ENCODE peak calls at places on chromosomes 7 and 10, in seven cellular contexts. E, F, O, J, A, I and U are unnamed samples.

GRCh38 chr10:10994360-10994759 is 23.3 kb upstream of the CELF2 start:
- DNase-seq in E (no peak), F (no peak), O (no peak), J (no peak), A (no peak), I (no peak), U (no peak)

GRCh38 chr7:134547738-134548054 is 1.2 kb upstream of the AKR1B15 start:
- DNase-seq in E (peak; percentile 60), F (no peak), O (no peak), J (no peak), A (peak; percentile 68), I (peak; percentile 68), U (no peak)

GRCh38 chr10:95312986-95313495 is 22.2 kb upstream of the PDLIM1 start:
- DNase-seq in E (no peak), F (no peak), O (no peak), J (peak; percentile 81), A (no peak), I (no peak), U (no peak)

GRCh38 chr7:159271795-159272194 is 127.1 kb upstream of the VIPR2 start:
- DNase-seq in E (no peak), F (no peak), O (no peak), J (no peak), A (no peak), I (no peak), U (no peak)

GRCh38 chr7:17176633-17177032 is 121.8 kb upstream of the AHR start:
- DNase-seq in E (no peak), F (no peak), O (no peak), J (no peak), A (no peak), I (no peak), U (no peak)

GRCh38 chr7:88317422-88317821 is 10.7 kb upstream of the STEAP4 start:
- DNase-seq in E (no peak), F (no peak), O (no peak), J (no peak), A (no peak), I (no peak), U (no peak)

GRCh38 chr7:11188529-11189310 is 215.0 kb downstream of the PHF14 start:
- DNase-seq in E (no peak), F (no peak), O (no peak), J (no peak), A (no peak), I (no peak), U (no peak)

GRCh38 chr7:34747176-34747781 is 89.3 kb downstream of the NPSR1 start:
- DNase-seq in E (no peak), F (no peak), O (no peak), J (no peak), A (no peak), I (no peak), U (no peak)

GRCh38 chr10:91257310-91257709 is 36.8 kb downstream of the PCGF5 start:
- DNase-seq in E (no peak), F (no peak), O (no peak), J (no peak), A (no peak), I (no peak), U (no peak)

GRCh38 chr7:50359258-50359994 is 54.9 kb downstream of the IKZF1 start:
- DNase-seq in E (no peak), F (no peak), O (no peak), J (peak; percentile 24), A (no peak), I (no peak), U (no peak)

GRCh38 chr7:2637505-2638223 is 5.9 kb downstream of the TTYH3 start:
- DNase-seq in E (no peak), F (no peak), O (no peak), J (no peak), A (no peak), I (no peak), U (no peak)

GRCh38 chr7:38839846-38840245 is 69.1 kb downstream of the VPS41 start:
- DNase-seq in E (no peak), F (no peak), O (no peak), J (no peak), A (peak; percentile 23), I (no peak), U (no peak)

GRCh38 chr10:99966306-99966705 is 43.4 kb downstream of the DNMBP start:
- DNase-seq in E (no peak), F (no peak), O (no peak), J (no peak), A (peak; percentile 60), I (peak; percentile 17), U (peak; percentile 99)

GRCh38 chr7:66356277-66356721 is 151.2 kb downstream of the TPST1 start:
- DNase-seq in E (no peak), F (no peak), O (no peak), J (no peak), A (peak; percentile 52), I (no peak), U (no peak)

GRCh38 chr7:107661081-107661864 is 645 bp downstream of the SLC26A4 start:
- DNase-seq in E (peak; percentile 70), F (peak; percentile 24), O (peak; percentile 48), J (peak; percentile 89), A (peak; percentile 60), I (peak; percentile 55), U (no peak)

GRCh38 chr7:24800667-24801066 is 43.4 kb upstream of the GSDME start:
- DNase-seq in E (no peak), F (no peak), O (no peak), J (no peak), A (no peak), I (no peak), U (no peak)

GRCh38 chr10:75263806-75264205 is 28.0 kb upstream of the COMTD1 start:
- DNase-seq in E (no peak), F (no peak), O (no peak), J (no peak), A (no peak), I (peak; percentile 52), U (no peak)